ENCODE peak calls at places on chromosome 2, in seven cellular contexts. U, A, F, V, L, W and D are unnamed samples.

GRCh38 chr2:1769703-1770422 is 25.5 kb upstream of the PXDN start:
- DNase-seq in U (peak), A (peak), F (peak), V (peak), L (peak), W (no peak), D (peak)

GRCh38 chr2:4246364-4247131 is 543.2 kb downstream of the DCDC2C start:
- DNase-seq in U (no peak), A (peak), F (no peak), V (peak), L (no peak), W (no peak), D (no peak)

GRCh38 chr2:24222946-24223345 is 48.1 kb downstream of the FAM228A start:
- DNase-seq in U (no peak), A (no peak), F (no peak), V (no peak), L (no peak), W (no peak), D (no peak)

GRCh38 chr2:122528958-122529670 is 773.7 kb downstream of the TSN start:
- DNase-seq in U (no peak), A (no peak), F (no peak), V (no peak), L (no peak), W (no peak), D (no peak)

GRCh38 chr2:70553334-70553583 is 367 bp downstream of the TGFA start:
- DNase-seq in U (no peak), A (peak), F (peak), V (peak), L (no peak), W (no peak), D (no peak)

GRCh38 chr2:175366814-175367213 is 185.3 kb upstream of the ATP5MC3 start:
- DNase-seq in U (no peak), A (peak), F (peak), V (peak), L (peak), W (peak), D (no peak)

GRCh38 chr2:224160917-224161316 is 121.8 kb upstream of the SERPINE2 start:
- DNase-seq in U (no peak), A (no peak), F (no peak), V (no peak), L (peak), W (no peak), D (no peak)

GRCh38 chr2:84636080-84636971 is 120.0 kb downstream of the DNAH6 start:
- DNase-seq in U (no peak), A (no peak), F (no peak), V (no peak), L (no peak), W (no peak), D (no peak)

GRCh38 chr2:121902171-121902591 is 146.7 kb downstream of the TSN start:
- DNase-seq in U (no peak), A (no peak), F (no peak), V (no peak), L (no peak), W (no peak), D (peak)

GRCh38 chr2:66103581-66103980 is 331.3 kb upstream of the MEIS1 start:
- DNase-seq in U (no peak), A (no peak), F (no peak), V (no peak), L (no peak), W (no peak), D (no peak)

GRCh38 chr2:58146707-58147106 is 94.4 kb downstream of the FANCL start:
- DNase-seq in U (no peak), A (no peak), F (peak), V (no peak), L (peak), W (no peak), D (no peak)

GRCh38 chr2:207088839-207089238 is 76.9 kb downstream of the KLF7 start:
- DNase-seq in U (no peak), A (no peak), F (no peak), V (no peak), L (no peak), W (no peak), D (no peak)

GRCh38 chr2:151560289-151560688 is 150.6 kb downstream of the RIF1 start:
- DNase-seq in U (no peak), A (no peak), F (peak), V (no peak), L (peak), W (no peak), D (peak)

GRCh38 chr2:219559156-219559915 is 12.0 kb downstream of the OBSL1 start:
- DNase-seq in U (no peak), A (no peak), F (no peak), V (no peak), L (no peak), W (no peak), D (no peak)

GRCh38 chr2:143210446-143210819 is 81.2 kb downstream of the ARHGAP15 start:
- DNase-seq in U (no peak), A (no peak), F (no peak), V (no peak), L (no peak), W (no peak), D (no peak)

GRCh38 chr2:157386747-157387146 is 57.1 kb downstream of the CYTIP start:
- DNase-seq in U (no peak), A (no peak), F (no peak), V (no peak), L (no peak), W (no peak), D (no peak)

GRCh38 chr2:238761802-238762373 is 86.0 kb upstream of the TWIST2 start:
- DNase-seq in U (no peak), A (no peak), F (no peak), V (no peak), L (peak), W (no peak), D (no peak)

GRCh38 chr2:98502556-98503335 is 58.1 kb downstream of the INPP4A start:
- DNase-seq in U (no peak), A (no peak), F (no peak), V (no peak), L (peak), W (no peak), D (peak)

GRCh38 chr2:164920430-164920829 is 34.9 kb downstream of the SLC38A11 start:
- DNase-seq in U (no peak), A (peak), F (no peak), V (no peak), L (peak), W (no peak), D (peak)

GRCh38 chr2:83827618-83828017 is 631.5 kb downstream of the SUCLG1 start:
- DNase-seq in U (no peak), A (no peak), F (no peak), V (no peak), L (no peak), W (no peak), D (no peak)

GRCh38 chr2:67448648-67449047 is 51.5 kb downstream of the ETAA1 start:
- DNase-seq in U (no peak), A (no peak), F (no peak), V (no peak), L (no peak), W (no peak), D (no peak)

GRCh38 chr2:148658807-148659722 is 14.5 kb downstream of the EPC2 start:
- DNase-seq in U (no peak), A (no peak), F (peak), V (no peak), L (peak), W (no peak), D (peak)

GRCh38 chr2:170454471-170455372 is 260.4 kb upstream of the SP5 start:
- DNase-seq in U (no peak), A (no peak), F (no peak), V (no peak), L (no peak), W (no peak), D (no peak)

GRCh38 chr2:88690591-88691338 is 708 bp upstream of the RPIA start:
- DNase-seq in U (peak), A (peak), F (peak), V (no peak), L (no peak), W (peak), D (peak)

GRCh38 chr2:100988630-100989417 is 13.3 kb upstream of the RPL31 start:
- DNase-seq in U (no peak), A (no peak), F (no peak), V (no peak), L (peak), W (no peak), D (peak)